ENCODE peak calls at places on chromosomes 5 and 9, in nine cellular contexts. F is GM23248, T is WERI-Rb-1, Y is PC-9, R is dorsolateral prefrontal cortex, C is mammary epithelial cell, V is AG04450, L is HFF-Myc, M is cardiac muscle cell. O is an unnamed sample.

GRCh38 chr5:53777864-53778618 is 217.6 kb downstream of the NDUFS4 start:
- DNase-seq in F (no peak), T (no peak), Y (no peak), R (no peak), C (no peak), V (no peak), L (no peak), M (no peak), O (no peak)

GRCh38 chr9:107138261-107138992 is 144.7 kb upstream of the RAD23B start:
- DNase-seq in F (peak), T (no peak), Y (no peak), R (no peak), C (peak), V (no peak), L (no peak), M (no peak), O (no peak)

GRCh38 chr5:3657364-3658003 is 61.9 kb downstream of the IRX1 start:
- DNase-seq in F (no peak), T (no peak), Y (no peak), R (no peak), C (no peak), V (no peak), L (no peak), M (no peak), O (no peak)

GRCh38 chr5:149162401-149163084 is 21.2 kb downstream of the ABLIM3 start:
- DNase-seq in F (peak), T (no peak), Y (peak), R (no peak), C (peak), V (no peak), L (no peak), M (no peak), O (no peak)

GRCh38 chr9:127983847-127984289 is 3.1 kb upstream of the EEIG1 start:
- DNase-seq in F (no peak), T (no peak), Y (no peak), R (no peak), C (no peak), V (no peak), L (no peak), M (no peak), O (no peak)

GRCh38 chr5:103808464-103809106 is 246.0 kb upstream of the NUDT12 start:
- DNase-seq in F (peak), T (peak), Y (peak), R (peak), C (peak), V (peak), L (peak), M (peak), O (no peak)

GRCh38 chr5:1780621-1780945 is 19.1 kb downstream of the MRPL36 start:
- DNase-seq in F (no peak), T (no peak), Y (no peak), R (no peak), C (no peak), V (no peak), L (no peak), M (no peak), O (no peak)

GRCh38 chr5:2684606-2685005 is 66.9 kb downstream of the IRX2 start:
- DNase-seq in F (no peak), T (no peak), Y (no peak), R (no peak), C (no peak), V (no peak), L (no peak), M (no peak), O (no peak)

GRCh38 chr5:117084052-117084451 is 509.4 kb upstream of the SEMA6A start:
- DNase-seq in F (no peak), T (peak), Y (no peak), R (no peak), C (no peak), V (no peak), L (no peak), M (peak), O (no peak)

GRCh38 chr5:159050408-159051091 is 49.2 kb downstream of the EBF1 start:
- DNase-seq in F (peak), T (no peak), Y (no peak), R (no peak), C (no peak), V (no peak), L (no peak), M (no peak), O (no peak)

GRCh38 chr9:137969008-137969407 is 91.4 kb downstream of the CACNA1B start:
- DNase-seq in F (no peak), T (no peak), Y (no peak), R (peak), C (no peak), V (no peak), L (no peak), M (no peak), O (no peak)

GRCh38 chr9:137231313-137232039 is 775 bp downstream of the SLC34A3 start:
- DNase-seq in F (no peak), T (no peak), Y (no peak), R (no peak), C (no peak), V (no peak), L (no peak), M (no peak), O (no peak)

GRCh38 chr5:68368280-68368679 is 152.7 kb downstream of the PIK3R1 start:
- DNase-seq in F (peak), T (no peak), Y (no peak), R (no peak), C (peak), V (no peak), L (no peak), M (no peak), O (no peak)

GRCh38 chr5:168260353-168261211 is 30.9 kb upstream of the WWC1 start:
- DNase-seq in F (no peak), T (no peak), Y (no peak), R (no peak), C (no peak), V (no peak), L (no peak), M (no peak), O (no peak)

GRCh38 chr5:98938459-98938858 is 9.7 kb upstream of the CHD1 start:
- DNase-seq in F (peak), T (no peak), Y (no peak), R (no peak), C (peak), V (no peak), L (no peak), M (peak), O (no peak)

GRCh38 chr5:133612021-133612860 is at the start of gene FSTL4:
- DNase-seq in F (no peak), T (peak), Y (no peak), R (peak), C (peak), V (no peak), L (no peak), M (peak), O (no peak)
- H3K4me3 ChIP-seq in F (no peak), T (peak), Y (no peak), R (peak), C (no peak), V (no peak), L (no peak), M (peak), O (peak)

DNA sequence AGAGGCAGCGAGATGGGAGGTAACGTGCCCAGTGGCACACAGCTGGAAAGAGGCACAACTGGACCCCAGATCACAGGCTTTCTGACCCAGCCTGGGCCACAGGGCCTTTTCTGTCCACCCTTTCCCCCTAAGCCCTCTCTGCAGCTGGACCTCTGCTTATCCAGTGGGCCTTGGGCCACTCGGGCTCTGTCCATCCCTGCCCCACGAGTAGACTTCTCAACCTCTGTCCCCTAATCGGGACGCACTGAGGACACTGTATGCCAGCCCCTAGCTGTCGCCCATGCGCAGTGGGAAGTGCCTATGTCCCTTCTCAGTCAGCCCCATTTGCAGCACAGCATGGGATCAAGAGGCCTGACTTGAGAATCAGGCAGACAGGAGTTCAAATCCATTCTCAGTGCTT is 65.6 kb upstream of the NEURL1B start:
- DNase-seq in F (no peak), T (no peak), Y (no peak), R (no peak), C (no peak), V (no peak), L (no peak), M (no peak), O (no peak)
- H3K4me3 ChIP-seq in F (no peak), T (no peak), Y (no peak), R (no peak), C (no peak), V (no peak), L (no peak), M (no peak), O (no peak)

GRCh38 chr9:94922691-94923107 is 196.2 kb downstream of the AOPEP start:
- DNase-seq in F (peak), T (no peak), Y (no peak), R (no peak), C (peak), V (no peak), L (no peak), M (no peak), O (no peak)

GRCh38 chr9:94925751-94926456 is 199.4 kb downstream of the AOPEP start:
- DNase-seq in F (no peak), T (no peak), Y (peak), R (no peak), C (no peak), V (no peak), L (no peak), M (no peak), O (no peak)

GRCh38 chr9:94922098-94922607 is 195.7 kb downstream of the AOPEP start:
- DNase-seq in F (peak), T (no peak), Y (peak), R (no peak), C (peak), V (peak), L (peak), M (no peak), O (peak)

GRCh38 chr9:94921656-94922055 is 195.2 kb downstream of the AOPEP start:
- DNase-seq in F (no peak), T (no peak), Y (no peak), R (no peak), C (no peak), V (no peak), L (no peak), M (no peak), O (no peak)

GRCh38 chr9:94923333-94924089 is 197.0 kb downstream of the AOPEP start:
- DNase-seq in F (no peak), T (no peak), Y (no peak), R (no peak), C (no peak), V (no peak), L (no peak), M (no peak), O (no peak)
- H3K4me3 ChIP-seq in F (peak), T (no peak), Y (peak), R (no peak), C (no peak), V (no peak), L (no peak), M (no peak), O (peak)

DNA sequence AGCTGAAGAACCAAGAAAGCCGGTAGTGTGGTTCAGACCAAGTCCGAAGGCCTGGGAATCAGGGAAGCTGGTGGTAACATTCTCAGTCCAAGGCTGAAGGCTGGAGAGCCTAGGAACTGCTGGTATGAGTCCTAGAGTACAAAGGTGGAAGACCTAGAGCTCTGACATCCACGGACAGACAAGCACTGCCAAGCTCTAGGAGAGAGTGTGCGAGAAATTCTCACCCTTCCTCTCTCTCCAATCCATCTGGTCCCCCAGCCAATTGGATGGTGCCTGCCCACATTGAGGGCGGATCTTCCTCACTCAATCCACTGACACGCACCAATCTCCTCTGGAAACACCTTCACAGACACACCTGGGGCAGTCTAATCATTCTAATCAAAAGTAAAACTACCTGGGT is 19.7 kb upstream of the ADAMTS19 start:
- DNase-seq in F (no peak), T (no peak), Y (no peak), R (no peak), C (no peak), V (no peak), L (no peak), M (no peak), O (no peak)
- H3K4me3 ChIP-seq in F (no peak), T (no peak), Y (no peak), R (no peak), C (no peak), V (no peak), L (no peak), M (no peak), O (no peak)

DNA sequence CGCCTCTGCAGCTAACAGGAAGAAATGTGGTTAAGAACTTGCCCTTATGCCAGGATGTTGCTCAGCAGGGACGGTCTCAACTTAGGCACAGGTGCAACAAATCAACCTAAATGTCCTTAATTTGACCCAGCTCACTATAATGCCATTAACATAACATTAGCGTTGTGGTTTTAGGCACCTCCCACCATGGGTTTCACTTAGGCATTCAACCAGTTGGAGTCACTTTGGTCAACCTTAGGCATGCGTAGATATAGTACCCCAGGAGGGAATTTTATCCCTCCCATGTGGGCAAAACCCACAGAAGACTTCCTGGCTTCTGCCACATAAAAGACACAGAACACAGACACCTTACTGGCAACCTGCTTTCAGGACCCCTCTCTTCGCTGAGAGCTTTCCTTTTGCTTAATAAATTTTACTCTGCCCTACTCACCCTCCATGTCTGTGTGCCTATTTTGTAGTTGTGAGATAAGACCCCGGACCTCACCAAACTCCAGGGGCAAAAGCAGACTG is 8.7 kb upstream of the ERAP1 start:
- DNase-seq in F (no peak), T (no peak), Y (no peak), R (no peak), C (no peak), V (no peak), L (peak), M (no peak), O (no peak)
- H3K4me3 ChIP-seq in F (no peak), T (no peak), Y (no peak), R (no peak), C (no peak), V (no peak), L (no peak), M (no peak), O (peak)

GRCh38 chr9:93302586-93303257 is 118.8 kb downstream of the WNK2 start:
- DNase-seq in F (peak), T (peak), Y (peak), R (peak), C (peak), V (no peak), L (peak), M (peak), O (no peak)
- H3K4me3 ChIP-seq in F (no peak), T (no peak), Y (no peak), R (no peak), C (no peak), V (no peak), L (no peak), M (no peak), O (no peak)

GRCh38 chr9:126328415-126328814 is 1.8 kb downstream of the MVB12B start:
- DNase-seq in F (no peak), T (no peak), Y (no peak), R (no peak), C (no peak), V (no peak), L (no peak), M (no peak), O (no peak)

GRCh38 chr9:126325779-126326178 is 850 bp upstream of the MVB12B start:
- DNase-seq in F (no peak), T (peak), Y (no peak), R (no peak), C (no peak), V (no peak), L (no peak), M (no peak), O (no peak)

GRCh38 chr9:126326228-126327015 is at the start of gene MVB12B:
- DNase-seq in F (peak), T (peak), Y (peak), R (peak), C (no peak), V (no peak), L (no peak), M (peak), O (no peak)

GRCh38 chr9:126327750-126328120 is 1.1 kb downstream of the MVB12B start:
- DNase-seq in F (no peak), T (peak), Y (no peak), R (no peak), C (no peak), V (no peak), L (no peak), M (no peak), O (no peak)

DNA sequence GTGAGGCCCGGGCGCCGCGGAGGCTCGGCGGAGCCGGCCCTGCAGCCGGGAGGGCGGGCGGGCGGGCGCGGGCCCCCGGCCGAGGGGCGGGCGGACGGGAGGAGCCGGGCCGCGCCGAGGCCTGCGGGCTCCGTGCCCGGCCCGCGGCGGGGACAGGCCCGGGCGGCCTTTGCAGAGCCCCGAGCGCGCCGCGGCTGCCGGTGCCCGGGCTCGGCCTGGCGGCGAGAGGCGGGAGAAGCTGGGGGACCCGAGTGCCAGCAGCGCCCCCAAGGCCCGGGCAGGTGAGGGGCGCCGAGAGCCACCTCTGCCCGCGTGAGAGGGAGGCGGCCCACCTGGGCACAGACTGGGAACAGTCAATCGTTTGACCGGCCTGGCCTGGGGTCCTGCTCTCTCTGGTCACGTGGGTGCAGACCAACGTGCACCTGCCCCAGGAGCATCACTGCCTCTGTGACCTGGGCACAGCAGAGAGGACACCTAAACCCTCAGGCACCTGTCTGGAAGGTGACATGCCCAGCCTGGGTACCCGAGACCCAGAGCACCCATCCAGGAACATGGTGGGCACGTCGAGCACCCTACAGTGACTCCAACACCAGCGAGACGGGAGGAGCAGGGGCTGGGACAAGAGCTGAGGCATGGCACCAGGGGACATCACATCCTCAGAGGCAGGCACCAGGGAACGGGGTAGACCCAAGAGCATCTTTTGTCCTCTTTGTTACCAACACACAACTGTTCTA is 554 bp downstream of the MVB12B start:
- DNase-seq in F (peak), T (peak), Y (peak), R (no peak), C (no peak), V (no peak), L (no peak), M (no peak), O (no peak)
- H3K4me3 ChIP-seq in F (peak), T (peak), Y (peak), R (peak), C (peak), V (peak), L (peak), M (peak), O (peak)